ENCODE peak calls at places on chromosome 18, in five cellular contexts. N is skeletal muscle cell, M is fibroblast of the aortic adventitia, A is fibroblast of villous mesenchyme, Y is neural progenitor cell. W is an unnamed sample.

GRCh38 chr18:45415614-45416013 is 199.7 kb upstream of the SLC14A2 start:
- DNase-seq in M (no peak), N (no peak), A (no peak), Y (no peak), W (no peak)

GRCh38 chr18:48408111-48408726 is 964 bp downstream of the ZBTB7C start:
- DNase-seq in M (no peak), N (no peak), A (no peak), Y (peak; percentile 33), W (peak; percentile 6)

GRCh38 chr18:38635706-38636105 is 1070.1 kb upstream of the CELF4 start:
- DNase-seq in N (no peak), A (no peak), M (no peak), Y (no peak), W (no peak)

GRCh38 chr18:48803951-48804855 is 146.6 kb downstream of the SMAD7 start:
- DNase-seq in A (no peak), M (no peak), Y (no peak), N (no peak), W (no peak)

GRCh38 chr18:79567481-79568147 is 112.0 kb upstream of the CTDP1 start:
- DNase-seq in Y (peak; percentile 75), N (peak; percentile 92), M (peak; percentile 87), A (peak; percentile 81), W (peak; percentile 81)

GRCh38 chr18:63264871-63265270 is 54.7 kb downstream of the BCL2 start:
- DNase-seq in M (no peak), A (no peak), Y (no peak), N (no peak), W (no peak)

GRCh38 chr18:35139517-35139916 is 98.3 kb downstream of the MAPRE2 start:
- DNase-seq in A (no peak), N (no peak), Y (no peak), M (no peak), W (no peak)

GRCh38 chr18:28048612-28049011 is 128.3 kb downstream of the CDH2 start:
- DNase-seq in M (no peak), Y (no peak), N (no peak), A (no peak), W (peak; percentile 49)

GRCh38 chr18:79590191-79591039 is 89.2 kb upstream of the CTDP1 start:
- DNase-seq in M (peak; percentile 59), N (no peak), A (peak; percentile 16), Y (no peak), W (no peak)

GRCh38 chr18:323253-323622 is 55.4 kb upstream of the THOC1 start:
- DNase-seq in A (peak; percentile 59), N (no peak), Y (no peak), M (peak; percentile 63), W (peak; percentile 5)

GRCh38 chr18:64791211-64791610 is 642.3 kb upstream of the LINC00305 start:
- DNase-seq in N (no peak), M (no peak), Y (no peak), A (no peak), W (no peak)

GRCh38 chr18:50507120-50507590 is 52.7 kb upstream of the MAPK4 start:
- DNase-seq in A (peak; percentile 3), N (no peak), Y (peak; percentile 87), M (peak; percentile 14), W (peak; percentile 23)

GRCh38 chr18:3383381-3383915 is 66.5 kb upstream of the TGIF1 start:
- DNase-seq in N (no peak), A (peak; percentile 72), Y (peak; percentile 82), M (peak; percentile 52), W (no peak)

GRCh38 chr18:51498085-51498855 is 300.8 kb upstream of the MEX3C start:
- DNase-seq in A (no peak), M (no peak), N (no peak), Y (no peak), W (no peak)

GRCh38 chr18:4130734-4131719 is 324.1 kb downstream of the DLGAP1 start:
- DNase-seq in M (no peak), N (no peak), A (no peak), Y (no peak), W (no peak)

GRCh38 chr18:43134876-43135275 is 19.4 kb upstream of the RIT2 start:
- DNase-seq in Y (no peak), A (no peak), N (no peak), M (no peak), W (no peak)
- H3K4me3 ChIP-seq in Y (no peak overlapping the region), A (no peak overlapping the region), N (no peak overlapping the region), M (no peak overlapping the region), W (no peak overlapping the region)

GRCh38 chr18:76518073-76518472 is 23.0 kb upstream of the ZNF516 start:
- DNase-seq in Y (peak; percentile 33), A (no peak), N (no peak), M (no peak), W (no peak)
- H3K4me3 ChIP-seq in Y (peak overlapping the region; percentile 39), A (peak overlapping the region; percentile 36), N (peak overlapping the region; percentile 24), M (peak overlapping the region; percentile 44), W (peak overlapping the region; percentile 81)

GRCh38 chr18:74633652-74634352 is 36.1 kb downstream of the ZNF407 start:
- DNase-seq in Y (no peak), M (no peak), A (no peak), N (no peak), W (no peak)

GRCh38 chr18:74632856-74633255 is 35.2 kb downstream of the ZNF407 start:
- DNase-seq in Y (no peak), N (no peak), A (no peak), M (no peak), W (no peak)

GRCh38 chr18:74635202-74635969 is 37.7 kb downstream of the ZNF407 start:
- DNase-seq in Y (no peak), M (no peak), A (no peak), N (no peak), W (no peak)

GRCh38 chr18:74638210-74638609 is 40.5 kb downstream of the ZNF407 start:
- DNase-seq in M (no peak), N (no peak), Y (peak; percentile 11), A (no peak), W (no peak)
- H3K4me3 ChIP-seq in M (no peak overlapping the region), N (no peak overlapping the region), Y (no peak overlapping the region), A (no peak overlapping the region), W (no peak overlapping the region)

GRCh38 chr18:13613099-13613498 is 113.3 kb downstream of the FAM210A start:
- DNase-seq in M (no peak), A (no peak), N (no peak), Y (no peak), W (no peak)
- H3K4me3 ChIP-seq in M (no peak overlapping the region), A (no peak overlapping the region), N (no peak overlapping the region), Y (no peak overlapping the region), W (no peak overlapping the region)

GRCh38 chr18:8324343-8325065 is 284.7 kb upstream of the RAB12 start:
- DNase-seq in M (no peak), A (no peak), Y (no peak), N (no peak), W (no peak)
- H3K4me3 ChIP-seq in M (no peak overlapping the region), A (no peak overlapping the region), Y (no peak overlapping the region), N (no peak overlapping the region), W (no peak overlapping the region)

GRCh38 chr18:31041346-31042067 is 1.0 kb downstream of the DSC3 start:
- DNase-seq in Y (peak; percentile 64), A (no peak), N (no peak), M (no peak), W (no peak)
- H3K4me3 ChIP-seq in Y (peak overlapping the region; percentile 53), A (no peak overlapping the region), N (peak overlapping the region; percentile 38), M (no peak overlapping the region), W (peak overlapping the region; percentile 18)

GRCh38 chr18:58091099-58091611 is 47.1 kb downstream of the NEDD4L start:
- DNase-seq in M (no peak), Y (no peak), A (no peak), N (no peak), W (no peak)
- H3K4me3 ChIP-seq in M (no peak overlapping the region), Y (no peak overlapping the region), A (no peak overlapping the region), N (no peak overlapping the region), W (no peak overlapping the region)

DNA sequence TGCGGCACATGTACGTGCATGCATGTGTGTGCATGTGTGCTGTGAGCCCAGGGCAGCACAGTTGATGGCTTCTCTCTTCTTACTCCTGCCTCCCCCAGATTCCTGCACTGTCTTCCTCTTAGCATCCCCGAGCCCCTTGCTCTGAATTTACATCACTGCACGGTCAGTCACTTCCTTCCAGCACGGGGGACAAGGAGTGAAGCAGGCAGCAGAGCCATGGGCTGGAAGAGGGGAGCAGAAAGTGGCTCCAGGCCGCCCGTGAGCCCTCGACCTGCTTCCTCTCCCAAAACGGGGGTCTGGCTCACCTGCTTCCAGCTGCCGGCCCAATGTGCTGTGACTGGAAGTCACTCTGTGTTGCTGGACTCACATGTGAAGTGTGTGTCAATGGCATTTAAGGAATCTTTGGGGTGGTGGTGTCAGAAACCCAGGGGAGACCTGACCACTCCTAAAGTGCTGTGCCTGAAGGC is 106.1 kb downstream of the FAM210A start:
- DNase-seq in M (no peak), A (no peak), Y (no peak), N (no peak), W (no peak)
- H3K4me3 ChIP-seq in M (no peak overlapping the region), A (no peak overlapping the region), Y (no peak overlapping the region), N (no peak overlapping the region), W (no peak overlapping the region)

GRCh38 chr18:77133051-77133919 is 702 bp upstream of the MBP start:
- DNase-seq in M (peak; percentile 31), A (no peak), Y (peak; percentile 52), N (no peak), W (no peak)

GRCh38 chr18:77131652-77132368 is 773 bp downstream of the MBP start:
- DNase-seq in N (no peak), M (peak; percentile 48), Y (peak; percentile 45), A (peak; percentile 42), W (peak; percentile 34)

GRCh38 chr18:77133920-77134496 is 1.4 kb upstream of the MBP start:
- DNase-seq in N (peak; percentile 4), A (no peak), Y (peak; percentile 40), M (peak; percentile 31), W (no peak)

GRCh38 chr18:77131100-77131651 is 1.4 kb downstream of the MBP start:
- DNase-seq in N (no peak), M (peak; percentile 57), A (peak; percentile 60), Y (peak; percentile 19), W (no peak)

GRCh38 chr18:77132369-77133050 is at the start of gene MBP:
- DNase-seq in Y (peak; percentile 73), A (no peak), M (no peak), N (no peak), W (peak; percentile 27)
- H3K4me3 ChIP-seq in Y (peak within 1 kb of the TSS; percentile 79), A (peak within 1 kb of the TSS; percentile 74), M (peak within 1 kb of the TSS; percentile 74), N (peak within 1 kb of the TSS; percentile 48), W (peak within 1 kb of the TSS; percentile 83)

DNA sequence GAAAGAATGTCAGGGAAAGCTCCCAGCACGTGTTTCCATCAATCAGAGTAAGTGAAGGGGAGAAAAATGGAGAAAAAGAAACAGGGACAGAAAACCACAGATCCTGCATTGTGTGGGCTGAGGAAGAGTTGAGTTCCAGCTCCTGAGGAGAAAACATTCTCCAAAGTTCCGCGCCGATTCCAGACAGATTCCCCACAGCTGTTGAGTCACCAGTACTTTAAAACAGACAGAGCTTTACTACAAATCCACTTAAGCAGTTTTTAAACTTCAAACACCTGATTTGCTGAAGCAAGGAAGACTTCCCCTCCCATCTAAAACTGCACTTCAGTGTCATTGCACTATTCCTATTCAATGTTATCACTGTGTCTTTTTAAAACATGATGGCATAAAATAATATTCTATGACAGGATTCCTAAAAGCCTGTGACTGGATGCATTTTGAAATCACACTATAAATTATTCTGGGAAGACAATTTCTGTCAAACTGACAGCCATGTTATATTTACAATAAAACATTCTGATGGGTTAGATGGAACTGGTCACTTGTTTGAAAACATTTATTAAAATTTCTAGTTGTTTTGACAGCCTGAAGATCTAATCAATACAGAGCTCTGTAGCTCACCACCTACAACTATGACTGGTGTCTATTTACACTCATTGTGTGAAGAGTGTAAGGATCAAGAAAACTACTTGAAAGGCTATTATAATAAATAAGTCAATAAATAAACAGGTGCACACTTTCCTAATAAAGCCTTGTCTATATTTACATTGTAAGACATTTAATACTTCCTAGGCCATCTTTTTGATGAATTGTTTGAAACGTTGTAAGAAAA is 40.9 kb downstream of the TCF4 start:
- DNase-seq in N (peak; percentile 63), A (peak; percentile 73), Y (no peak), M (peak; percentile 73), W (peak; percentile 73)
- H3K4me3 ChIP-seq in N (peak overlapping the region; percentile 27), A (peak overlapping the region; percentile 40), Y (no peak overlapping the region), M (peak overlapping the region; percentile 41), W (peak overlapping the region; percentile 80)

W was measured in adipocyte.